ENCODE peak calls at places on chromosomes 2 and 18, in eight cellular contexts. One of them, this sample, is unnamed.

GRCh38 chr2:112201706-112202430 is 53.0 kb downstream of the ZC3H8 start:
- DNase-seq in AG20443: no peak
- DNase-seq in mucosa of descending colon: no peak
- DNase-seq in RPMI8226: no peak
- DNase-seq in T-helper 1 cell: no peak
- DNase-seq in uterus: no peak
- DNase-seq in AG04450: no peak
- DNase-seq in fibroblast of lung: no peak
- DNase-seq in this sample: no peak

GRCh38 chr18:41323044-41323443 is 632.0 kb upstream of the PIK3C3 start:
- DNase-seq in uterus: no peak
- DNase-seq in AG04450: no peak
- DNase-seq in mucosa of descending colon: no peak
- DNase-seq in fibroblast of lung: peak
- DNase-seq in T-helper 1 cell: no peak
- DNase-seq in AG20443: no peak
- DNase-seq in RPMI8226: no peak
- DNase-seq in this sample: no peak

GRCh38 chr18:46433121-46433826 is 223.7 kb downstream of the LOXHD1 start:
- DNase-seq in mucosa of descending colon: no peak
- DNase-seq in RPMI8226: no peak
- DNase-seq in fibroblast of lung: no peak
- DNase-seq in AG04450: no peak
- DNase-seq in AG20443: no peak
- DNase-seq in uterus: no peak
- DNase-seq in T-helper 1 cell: no peak
- DNase-seq in this sample: no peak

GRCh38 chr2:211132046-211132445 is 575.6 kb downstream of the CPS1 start:
- DNase-seq in mucosa of descending colon: no peak
- DNase-seq in AG04450: no peak
- DNase-seq in AG20443: no peak
- DNase-seq in RPMI8226: no peak
- DNase-seq in T-helper 1 cell: no peak
- DNase-seq in uterus: no peak
- DNase-seq in fibroblast of lung: no peak
- DNase-seq in this sample: no peak

GRCh38 chr2:164061129-164061746 is 325.4 kb upstream of the FIGN start:
- DNase-seq in mucosa of descending colon: no peak
- DNase-seq in T-helper 1 cell: no peak
- DNase-seq in AG20443: peak
- DNase-seq in AG04450: no peak
- DNase-seq in RPMI8226: peak
- DNase-seq in fibroblast of lung: peak
- DNase-seq in uterus: no peak
- DNase-seq in this sample: peak

GRCh38 chr2:54613361-54613760 is 110.1 kb upstream of the EML6 start:
- DNase-seq in mucosa of descending colon: no peak
- DNase-seq in AG20443: no peak
- DNase-seq in fibroblast of lung: peak
- DNase-seq in RPMI8226: no peak
- DNase-seq in AG04450: no peak
- DNase-seq in uterus: no peak
- DNase-seq in T-helper 1 cell: no peak
- DNase-seq in this sample: no peak

GRCh38 chr2:32832821-32833220 is 113.9 kb upstream of the LTBP1 start:
- DNase-seq in AG20443: no peak
- DNase-seq in AG04450: peak
- DNase-seq in fibroblast of lung: peak
- DNase-seq in T-helper 1 cell: no peak
- DNase-seq in uterus: no peak
- DNase-seq in mucosa of descending colon: no peak
- DNase-seq in RPMI8226: no peak
- DNase-seq in this sample: no peak

GRCh38 chr2:61158356-61158944 is 3.5 kb upstream of the C2orf74 start:
- DNase-seq in fibroblast of lung: no peak
- DNase-seq in T-helper 1 cell: no peak
- DNase-seq in AG20443: no peak
- DNase-seq in mucosa of descending colon: no peak
- DNase-seq in AG04450: no peak
- DNase-seq in RPMI8226: no peak
- DNase-seq in uterus: no peak
- DNase-seq in this sample: no peak

GRCh38 chr18:3162181-3162580 is 57.6 kb downstream of the MYOM1 start:
- DNase-seq in AG04450: no peak
- DNase-seq in uterus: no peak
- DNase-seq in fibroblast of lung: no peak
- DNase-seq in T-helper 1 cell: no peak
- DNase-seq in AG20443: no peak
- DNase-seq in mucosa of descending colon: peak
- DNase-seq in RPMI8226: no peak
- DNase-seq in this sample: no peak

GRCh38 chr18:48656582-48656981 is 117.8 kb downstream of the CTIF start:
- DNase-seq in uterus: no peak
- DNase-seq in AG04450: no peak
- DNase-seq in AG20443: no peak
- DNase-seq in T-helper 1 cell: no peak
- DNase-seq in mucosa of descending colon: no peak
- DNase-seq in fibroblast of lung: no peak
- DNase-seq in RPMI8226: no peak
- DNase-seq in this sample: no peak

GRCh38 chr18:13446024-13446423 is 227.5 kb downstream of the LDLRAD4 start:
- DNase-seq in AG04450: no peak
- DNase-seq in AG20443: no peak
- DNase-seq in T-helper 1 cell: no peak
- DNase-seq in mucosa of descending colon: no peak
- DNase-seq in uterus: no peak
- DNase-seq in fibroblast of lung: no peak
- DNase-seq in RPMI8226: no peak
- DNase-seq in this sample: no peak

GRCh38 chr2:119085613-119086012 is 72.9 kb downstream of the C1QL2 start:
- DNase-seq in T-helper 1 cell: no peak
- DNase-seq in RPMI8226: no peak
- DNase-seq in AG04450: no peak
- DNase-seq in AG20443: no peak
- DNase-seq in fibroblast of lung: no peak
- DNase-seq in mucosa of descending colon: no peak
- DNase-seq in uterus: no peak
- DNase-seq in this sample: no peak

GRCh38 chr2:10620481-10620880 is 69.3 kb downstream of the NOL10 start:
- DNase-seq in AG20443: peak
- DNase-seq in fibroblast of lung: peak
- DNase-seq in uterus: no peak
- DNase-seq in T-helper 1 cell: no peak
- DNase-seq in mucosa of descending colon: no peak
- DNase-seq in RPMI8226: no peak
- DNase-seq in AG04450: peak
- DNase-seq in this sample: no peak

GRCh38 chr2:209495855-209496585 is 72.2 kb downstream of the MAP2 start:
- DNase-seq in RPMI8226: no peak
- DNase-seq in fibroblast of lung: peak
- DNase-seq in T-helper 1 cell: no peak
- DNase-seq in AG20443: peak
- DNase-seq in mucosa of descending colon: no peak
- DNase-seq in AG04450: peak
- DNase-seq in uterus: no peak
- DNase-seq in this sample: no peak

GRCh38 chr18:24530630-24531111 is 70.2 kb downstream of the HRH4 start:
- DNase-seq in AG04450: no peak
- DNase-seq in RPMI8226: no peak
- DNase-seq in AG20443: peak
- DNase-seq in fibroblast of lung: peak
- DNase-seq in uterus: no peak
- DNase-seq in mucosa of descending colon: no peak
- DNase-seq in T-helper 1 cell: no peak
- DNase-seq in this sample: no peak

GRCh38 chr2:227033471-227034148 is 130.4 kb downstream of the COL4A4 start:
- DNase-seq in RPMI8226: peak
- DNase-seq in AG20443: peak
- DNase-seq in uterus: no peak
- DNase-seq in fibroblast of lung: peak
- DNase-seq in mucosa of descending colon: peak
- DNase-seq in AG04450: peak
- DNase-seq in T-helper 1 cell: no peak
- DNase-seq in this sample: peak

GRCh38 chr18:43587538-43588153 is 310.4 kb upstream of the SYT4 start:
- DNase-seq in T-helper 1 cell: no peak
- DNase-seq in uterus: no peak
- DNase-seq in RPMI8226: peak
- DNase-seq in AG20443: peak
- DNase-seq in AG04450: no peak
- DNase-seq in fibroblast of lung: peak
- DNase-seq in mucosa of descending colon: no peak
- DNase-seq in this sample: peak

GRCh38 chr2:216578325-216578724 is 54.9 kb upstream of the IGFBP2 start:
- DNase-seq in fibroblast of lung: no peak
- DNase-seq in uterus: no peak
- DNase-seq in mucosa of descending colon: no peak
- DNase-seq in T-helper 1 cell: no peak
- DNase-seq in AG04450: no peak
- DNase-seq in AG20443: no peak
- DNase-seq in RPMI8226: no peak
- DNase-seq in this sample: no peak

GRCh38 chr2:43445248-43445647 is 150.6 kb downstream of the THADA start:
- DNase-seq in AG20443: no peak
- DNase-seq in T-helper 1 cell: no peak
- DNase-seq in mucosa of descending colon: no peak
- DNase-seq in uterus: no peak
- DNase-seq in RPMI8226: no peak
- DNase-seq in AG04450: no peak
- DNase-seq in fibroblast of lung: no peak
- DNase-seq in this sample: no peak

GRCh38 chr2:32922466-32922865 is 24.3 kb upstream of the LTBP1 start:
- DNase-seq in AG20443: no peak
- DNase-seq in fibroblast of lung: no peak
- DNase-seq in mucosa of descending colon: no peak
- DNase-seq in uterus: no peak
- DNase-seq in AG04450: no peak
- DNase-seq in T-helper 1 cell: no peak
- DNase-seq in RPMI8226: no peak
- DNase-seq in this sample: no peak

GRCh38 chr2:43154685-43155084 is 71.7 kb downstream of the ZFP36L2 start:
- DNase-seq in RPMI8226: no peak
- DNase-seq in T-helper 1 cell: no peak
- DNase-seq in uterus: no peak
- DNase-seq in fibroblast of lung: no peak
- DNase-seq in AG20443: no peak
- DNase-seq in AG04450: no peak
- DNase-seq in mucosa of descending colon: no peak
- DNase-seq in this sample: no peak

GRCh38 chr2:124983595-124983994 is 958.5 kb downstream of the CNTNAP5 start:
- DNase-seq in AG20443: no peak
- DNase-seq in fibroblast of lung: peak
- DNase-seq in uterus: no peak
- DNase-seq in RPMI8226: no peak
- DNase-seq in T-helper 1 cell: no peak
- DNase-seq in mucosa of descending colon: no peak
- DNase-seq in AG04450: no peak
- DNase-seq in this sample: no peak

GRCh38 chr18:21735452-21736015 is 5.1 kb upstream of the MIB1 start:
- DNase-seq in RPMI8226: peak
- DNase-seq in AG04450: no peak
- DNase-seq in fibroblast of lung: peak
- DNase-seq in mucosa of descending colon: peak
- DNase-seq in uterus: no peak
- DNase-seq in T-helper 1 cell: peak
- DNase-seq in AG20443: no peak
- DNase-seq in this sample: no peak

This sample was measured in NAMALWA.